ENCODE peak calls at places on chromosomes 6 and 20, in four cellular contexts. H is Peyer's patch, V is body of pancreas, S is stomach. I is an unnamed sample.

GRCh38 chr6:25788305-25788922 is 33.9 kb downstream of the SLC17A4 start:
- DNase-seq in H (peak; percentile 51), V (peak; percentile 70), S (peak; percentile 69), I (peak; percentile 28)

GRCh38 chr6:22079788-22080187 is 217.0 kb downstream of the PRL start:
- DNase-seq in H (no peak), V (no peak), S (no peak), I (no peak)

GRCh38 chr20:61848851-61849250 is 216.8 kb downstream of the TAF4 start:
- DNase-seq in H (no peak), V (no peak), S (no peak), I (no peak)

GRCh38 chr20:341682-342081 is 5.2 kb upstream of the NRSN2 start:
- DNase-seq in H (no peak), V (no peak), S (no peak), I (no peak)

GRCh38 chr6:142551145-142551811 is 249.5 kb downstream of the ADGRG6 start:
- DNase-seq in H (no peak), V (no peak), S (no peak), I (peak; percentile 35)

GRCh38 chr6:26250806-26251075 is 114.3 kb upstream of the BTN3A2 start:
- DNase-seq in H (no peak), V (no peak), S (no peak), I (no peak)

GRCh38 chr6:99603421-99604160 is 3.0 kb upstream of the PRDM13 start:
- DNase-seq in H (peak; percentile 59), V (peak; percentile 34), S (no peak), I (no peak)

GRCh38 chr6:136791296-136792065 is 796 bp downstream of the MAP3K5 start:
- DNase-seq in H (peak; percentile 81), V (peak; percentile 85), S (peak; percentile 81), I (peak; percentile 73)

GRCh38 chr20:11063459-11063858 is 389.7 kb upstream of the JAG1 start:
- DNase-seq in H (no peak), V (no peak), S (no peak), I (no peak)

GRCh38 chr20:6299451-6299850 is 176.6 kb upstream of the FERMT1 start:
- DNase-seq in H (no peak), V (no peak), S (no peak), I (no peak)

GRCh38 chr6:168027521-168027920 is 30.1 kb downstream of the KIF25 start:
- DNase-seq in H (no peak), V (no peak), S (no peak), I (no peak)

GRCh38 chr6:151059612-151060095 is 180.1 kb upstream of the AKAP12 start:
- DNase-seq in H (no peak), V (no peak), S (no peak), I (no peak)

GRCh38 chr6:56890683-56891429 is 64.1 kb upstream of the BEND6 start:
- DNase-seq in H (no peak), V (no peak), S (no peak), I (no peak)

GRCh38 chr6:116370717-116371383 is at the start of gene DSE:
- DNase-seq in H (peak; percentile 77), V (peak; percentile 62), S (peak; percentile 67), I (peak; percentile 70)

GRCh38 chr20:45911486-45912343 is at the start of gene PLTP:
- DNase-seq in H (peak; percentile 60), V (peak; percentile 71), S (peak; percentile 58), I (peak; percentile 29)

GRCh38 chr6:29826271-29826670 is 1.4 kb upstream of the HLA-G start:
- DNase-seq in H (no peak), V (no peak), S (no peak), I (no peak)

GRCh38 chr6:38319259-38320255 is 320.2 kb downstream of the BTBD9 start:
- DNase-seq in H (no peak), V (no peak), S (no peak), I (no peak)

GRCh38 chr6:99995916-99996315 is 1.9 kb upstream of the MCHR2 start:
- DNase-seq in H (no peak), V (no peak), S (no peak), I (no peak)

GRCh38 chr6:10451828-10452509 is 37.1 kb upstream of the TFAP2A start:
- DNase-seq in H (no peak), V (no peak), S (no peak), I (peak; percentile 51)

GRCh38 chr6:47163536-47163935 is 121.4 kb upstream of the ADGRF1 start:
- DNase-seq in H (no peak), V (no peak), S (no peak), I (no peak)

GRCh38 chr6:41965429-41966213 is 24.0 kb upstream of the CCND3 start:
- DNase-seq in H (no peak), V (no peak), S (no peak), I (no peak)

GRCh38 chr6:33323623-33323948 is 6.0 kb upstream of the ZBTB22 start:
- DNase-seq in H (peak; percentile 55), V (no peak), S (no peak), I (no peak)

DNA sequence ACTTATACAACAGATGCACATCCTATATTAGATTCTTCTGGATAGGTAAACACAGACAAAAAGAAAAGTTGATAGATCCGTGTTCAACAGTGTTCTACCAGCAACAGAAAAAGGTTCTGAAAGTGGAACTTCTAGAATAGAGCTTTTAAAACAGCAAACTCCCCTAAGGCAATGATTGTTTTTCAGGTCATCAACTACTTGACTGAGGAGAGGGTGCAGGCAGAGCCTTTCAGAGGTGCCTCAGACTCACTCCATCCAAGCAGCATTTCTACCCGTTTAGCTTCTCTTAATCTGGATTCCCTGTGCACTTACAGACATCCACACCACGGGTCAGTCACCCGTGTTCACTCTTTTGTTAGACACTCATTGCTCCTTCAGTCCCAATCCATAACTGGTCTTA is 28.9 kb downstream of the FYN start:
- DNase-seq in H (no peak), V (no peak), S (no peak), I (no peak)
- H3K4me1 ChIP-seq in H (peaks cover 3% of the 10 kb centered on the region), V (peaks cover 3% of the 10 kb centered on the region), S (peaks cover 36% of the 10 kb centered on the region), I (no peaks in the 10 kb centered on the region)

GRCh38 chr6:159149641-159150040 is 19.6 kb upstream of the FNDC1 start:
- DNase-seq in H (no peak), V (no peak), S (no peak), I (no peak)
- TF ChIP-seq POLR2A in H (no peak), V (no peak), S (no peak), I (no peak)

DNA sequence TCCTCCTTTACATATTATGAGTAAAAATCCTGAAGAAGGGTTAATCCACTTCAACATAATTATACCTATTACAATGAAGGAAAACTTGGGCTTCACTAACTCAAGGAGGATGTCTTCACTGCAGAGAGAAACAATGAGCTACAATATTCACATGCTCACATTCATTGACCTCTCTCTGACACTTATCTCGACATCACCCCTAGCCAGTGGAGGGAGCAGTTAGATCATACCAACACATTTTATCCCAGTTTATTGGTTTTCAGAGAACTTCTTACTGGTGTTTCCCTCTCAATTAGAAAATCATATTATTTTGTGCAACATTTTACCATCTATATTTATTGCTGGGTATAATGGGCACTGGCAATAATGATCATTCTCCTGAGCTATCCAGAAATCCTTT is 646.5 kb downstream of the TENT5A start:
- DNase-seq in H (no peak), V (no peak), S (no peak), I (no peak)
- TF ChIP-seq CTCF in H (no peak), V (no peak), S (no peak), I (no peak)

DNA sequence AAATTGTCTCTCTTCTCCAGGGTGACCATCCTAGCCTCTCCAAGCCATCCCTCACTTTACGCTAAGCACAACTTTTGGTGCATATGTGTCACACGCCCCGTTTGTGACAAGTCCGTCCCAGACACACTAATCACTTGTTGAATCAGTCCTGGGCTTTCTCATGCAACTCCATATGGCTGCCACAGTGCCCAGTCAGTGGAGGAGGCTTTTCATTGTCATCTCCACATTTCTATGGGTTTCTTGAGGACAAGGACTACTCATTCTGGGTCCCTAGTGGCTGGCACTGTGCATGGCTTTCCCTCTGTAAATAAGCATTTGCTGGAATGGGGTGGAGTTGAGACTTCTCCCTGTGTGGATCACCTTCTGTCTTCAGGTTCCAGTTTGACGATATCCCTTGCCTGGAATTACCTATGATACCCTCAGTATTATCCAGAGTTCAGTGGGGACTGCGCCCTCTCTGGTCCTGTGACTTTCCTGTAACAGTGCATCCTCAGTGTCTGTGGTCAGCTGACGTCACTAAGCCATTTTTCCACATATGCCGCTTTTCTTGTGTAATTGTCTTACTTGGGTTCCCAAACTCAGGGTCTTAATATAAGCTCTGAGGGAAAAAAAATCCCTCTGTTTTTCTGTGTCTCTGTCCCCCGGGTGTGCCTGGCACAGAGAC is 59.8 kb upstream of the MYL9 start:
- DNase-seq in H (no peak), V (no peak), S (no peak), I (no peak)
- H3K4me1 ChIP-seq in H (peaks cover 38% of the 10 kb centered on the region), V (peaks cover 66% of the 10 kb centered on the region), S (peaks cover 51% of the 10 kb centered on the region), I (peaks cover 14% of the 10 kb centered on the region)

DNA sequence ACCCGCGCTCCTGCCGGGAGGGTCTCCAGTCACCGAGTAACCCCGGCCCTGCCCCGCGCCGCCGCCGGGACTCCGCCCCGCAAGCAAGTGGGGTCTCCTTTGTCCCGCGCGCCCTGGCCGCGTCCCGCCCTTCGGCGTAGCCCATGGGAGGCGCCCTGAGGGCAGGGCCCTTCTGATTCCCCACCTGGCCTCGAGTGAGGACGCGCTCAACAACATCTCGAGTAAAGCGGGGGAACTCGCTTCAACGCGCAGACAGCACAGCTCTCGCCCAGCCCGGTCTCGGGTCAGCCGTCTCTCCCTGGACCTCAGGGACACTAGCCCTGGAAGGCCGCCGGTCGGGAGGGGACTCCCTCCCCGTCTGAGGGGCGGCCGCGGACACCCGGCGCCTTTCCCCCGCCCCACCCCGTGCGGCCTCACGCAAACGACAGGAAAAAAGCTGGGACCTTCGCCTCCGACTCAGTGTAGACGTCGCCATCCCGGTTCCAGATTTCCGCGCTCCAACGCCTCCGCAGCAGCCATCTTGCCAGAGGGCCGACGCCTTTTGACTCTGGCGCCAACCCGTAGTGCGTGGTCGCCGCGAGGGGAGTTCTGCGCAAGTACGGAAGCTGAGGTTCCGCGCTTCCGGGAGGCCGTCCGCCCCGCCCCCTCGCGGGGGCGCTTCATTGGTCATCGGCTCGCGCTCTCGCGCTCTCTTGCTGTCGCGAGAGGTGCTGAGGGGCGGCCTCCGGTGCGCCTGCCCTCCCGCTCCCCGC is 418 bp upstream of the GID8 start:
- DNase-seq in H (peak; percentile 98), V (peak; percentile 97), S (peak; percentile 97), I (peak; percentile 96)
- TF ChIP-seq POLR2A in H (peak; percentile 81), V (peak; percentile 82), S (no peak), I (peak; percentile 86)

GRCh38 chr6:20211941-20212391 is 303 bp downstream of the MBOAT1 start:
- DNase-seq in H (no peak), V (peak; percentile 62), S (peak; percentile 60), I (peak; percentile 54)

GRCh38 chr6:20212392-20213111 is at the start of gene MBOAT1:
- DNase-seq in H (peak; percentile 96), V (peak; percentile 92), S (peak; percentile 91), I (peak; percentile 89)

GRCh38 chr6:20213271-20213798 is 1.1 kb upstream of the MBOAT1 start:
- DNase-seq in H (no peak), V (peak; percentile 19), S (no peak), I (no peak)

GRCh38 chr6:20210158-20210557 is 2.1 kb downstream of the MBOAT1 start:
- DNase-seq in H (no peak), V (no peak), S (no peak), I (no peak)

GRCh38 chr6:20211037-20211940 is 980 bp downstream of the MBOAT1 start:
- DNase-seq in H (no peak), V (peak; percentile 46), S (peak; percentile 44), I (peak; percentile 75)
- TF ChIP-seq CTCF in H (no peak), V (no peak), S (no peak), I (no peak)

GRCh38 chr6:127578900-127579299 is 1.9 kb downstream of the C6orf58 start:
- DNase-seq in H (no peak), V (no peak), S (no peak), I (no peak)
- H3K4me1 ChIP-seq in H (no peaks in the 10 kb centered on the region), V (no peaks in the 10 kb centered on the region), S (no peaks in the 10 kb centered on the region), I (no peaks in the 10 kb centered on the region)